ENCODE peak calls at places on chromosomes 16 and 17, in nine cellular contexts. D is ELR; G is H7; Q is epithelial cell of proximal tubule; B is cardiac muscle cell; U is AG09319; E is activated naive CD4-positive, alpha-beta T cell treated with Interleukin-2 at 50 U/mL for 16 hours; W is stimulated activated CD8-positive, alpha-beta memory T cell treated with anti-CD3 and anti-CD28 coated beads, Interleukin-2, amount 100 ng/mL, for 1 hour; S is amniotic epithelial cell. N is an unnamed sample.

GRCh38 chr17:44804301-44805061 is 25.6 kb downstream of the GJC1 start:
- DNase-seq in D (no peak), G (no peak), Q (no peak), B (no peak), U (no peak), E (no peak), W (no peak), S (peak), N (no peak)

GRCh38 chr17:48795444-48796162 is 21.4 kb downstream of the TTLL6 start:
- DNase-seq in D (peak), G (no peak), Q (peak), B (no peak), U (peak), E (no peak), W (no peak), S (peak), N (no peak)

GRCh38 chr16:69190046-69190588 is 3.2 kb downstream of the SNTB2 start:
- DNase-seq in D (no peak), G (no peak), Q (no peak), B (no peak), U (no peak), E (no peak), W (no peak), S (peak), N (no peak)

GRCh38 chr16:72848759-72849664 is 198.9 kb downstream of the ZFHX3 start:
- DNase-seq in D (peak), G (no peak), Q (peak), B (no peak), U (peak), E (no peak), W (no peak), S (peak), N (no peak)

GRCh38 chr16:56298948-56299602 is 107.8 kb downstream of the GNAO1 start:
- DNase-seq in D (no peak), G (no peak), Q (no peak), B (no peak), U (no peak), E (no peak), W (no peak), S (no peak), N (no peak)

GRCh38 chr17:70969540-70970034 is 800.3 kb downstream of the KCNJ2 start:
- DNase-seq in D (no peak), G (no peak), Q (no peak), B (no peak), U (no peak), E (no peak), W (no peak), S (no peak), N (no peak)

GRCh38 chr16:81469710-81470481 is 25.3 kb downstream of the CMIP start:
- DNase-seq in D (no peak), G (no peak), Q (no peak), B (no peak), U (no peak), E (peak), W (no peak), S (peak), N (peak)

GRCh38 chr16:58510097-58510775 is 5.1 kb upstream of the SETD6 start:
- DNase-seq in D (no peak), G (peak), Q (no peak), B (no peak), U (no peak), E (no peak), W (no peak), S (no peak), N (no peak)

GRCh38 chr17:34408439-34408838 is 45.4 kb upstream of the CCL1 start:
- DNase-seq in D (no peak), G (no peak), Q (no peak), B (no peak), U (no peak), E (no peak), W (no peak), S (no peak), N (no peak)